ENCODE peak calls at places on chromosomes 6 and 20, in seven cellular contexts. N, K, X, H, P, D and L are unnamed samples.

GRCh38 chr20:24770628-24771556 is 178.2 kb upstream of the CST7 start:
- DNase-seq in X (no peak), D (no peak), P (no peak), N (no peak), H (no peak), K (no peak), L (no peak)

GRCh38 chr20:20362774-20363435 is 5.0 kb upstream of the INSM1 start:
- DNase-seq in X (no peak), K (no peak), H (peak; percentile 30), P (no peak), N (no peak), D (no peak), L (no peak)

GRCh38 chr20:61639200-61639599 is 387.1 kb downstream of the CDH4 start:
- DNase-seq in K (no peak), H (no peak), P (no peak), X (peak; percentile 23), D (no peak), N (no peak), L (no peak)

GRCh38 chr20:21090112-21090737 is 15.9 kb downstream of the LINC00237 start:
- DNase-seq in H (no peak), D (no peak), X (no peak), N (no peak), P (peak; percentile 81), K (no peak), L (no peak)

GRCh38 chr20:17628101-17628841 is 53.8 kb downstream of the RRBP1 start:
- DNase-seq in P (no peak), H (no peak), K (no peak), D (no peak), N (no peak), X (no peak), L (no peak)

GRCh38 chr6:161434331-161434730 is 160.5 kb upstream of the AGPAT4 start:
- DNase-seq in P (no peak), D (no peak), K (peak; percentile 34), N (no peak), X (no peak), H (no peak), L (no peak)

GRCh38 chr20:63714858-63715257 is 7.0 kb downstream of the ZGPAT start:
- DNase-seq in N (no peak), X (no peak), P (no peak), K (no peak), D (no peak), H (no peak), L (no peak)

GRCh38 chr6:3467996-3468395 is 11.1 kb upstream of the SLC22A23 start:
- DNase-seq in K (no peak), P (no peak), D (no peak), H (no peak), N (no peak), X (no peak), L (no peak)

GRCh38 chr20:45947110-45947866 is 12.8 kb downstream of the PCIF1 start:
- DNase-seq in K (no peak), P (no peak), D (no peak), N (no peak), X (no peak), H (no peak), L (no peak)

GRCh38 chr6:81863123-81863522 is 110.6 kb upstream of the TENT5A start:
- DNase-seq in P (no peak), X (no peak), H (no peak), N (no peak), D (no peak), K (no peak), L (no peak)

GRCh38 chr6:2651966-2652365 is 98.8 kb downstream of the MYLK4 start:
- DNase-seq in H (no peak), K (no peak), X (no peak), N (no peak), P (no peak), D (no peak), L (no peak)

GRCh38 chr20:45229264-45230056 is 8.3 kb downstream of the SEMG2 start:
- DNase-seq in X (no peak), D (peak; percentile 30), K (peak; percentile 7), N (no peak), P (no peak), H (no peak), L (no peak)

GRCh38 chr6:136324981-136325380 is 35.3 kb upstream of the BCLAF1 start:
- DNase-seq in H (no peak), K (peak; percentile 24), X (no peak), D (no peak), P (no peak), N (no peak), L (no peak)

GRCh38 chr6:15736023-15736696 is 73.3 kb upstream of the DTNBP1 start:
- DNase-seq in D (no peak), K (no peak), H (no peak), P (no peak), X (no peak), N (no peak), L (no peak)

GRCh38 chr6:126127662-126128061 is 141.3 kb downstream of the TRMT11 start:
- DNase-seq in X (no peak), P (no peak), H (no peak), N (no peak), K (no peak), D (no peak), L (no peak)

GRCh38 chr20:8722277-8722928 is 346.5 kb upstream of the PLCB4 start:
- DNase-seq in X (peak; percentile 71), P (no peak), N (peak; percentile 10), H (peak; percentile 46), D (peak; percentile 64), K (peak; percentile 81), L (peak; percentile 53)

GRCh38 chr6:137492289-137492688 is 1.9 kb downstream of the OLIG3 start:
- DNase-seq in P (no peak), H (no peak), N (no peak), D (no peak), K (no peak), X (no peak), L (no peak)

GRCh38 chr6:92762414-92763374 is 656.7 kb downstream of the EPHA7 start:
- DNase-seq in D (no peak), H (no peak), X (no peak), N (no peak), K (peak; percentile 2), P (no peak), L (no peak)